ENCODE peak calls at places on chromosomes 11 and 22, in nine cellular contexts. I, G, Z, W, M, C, X, L and J are unnamed samples.
A peak's percentile ranks its signal among the peaks of the same experiment; 100 is the strongest.

GRCh38 chr22:36433318-36434231 is 45.8 kb upstream of the MYH9 start:
- DNase-seq in I (no peak), G (peak; percentile 64), Z (peak; percentile 96), W (no peak), M (no peak), C (no peak), X (peak; percentile 80), L (peak; percentile 83), J (no peak)

GRCh38 chr11:116930177-116930576 is 92.8 kb upstream of the APOA1 start:
- DNase-seq in I (peak; percentile 20), G (peak; percentile 60), Z (peak; percentile 8), W (peak; percentile 32), M (no peak), C (peak; percentile 36), X (no peak), L (peak; percentile 53), J (no peak)

GRCh38 chr22:37650463-37651136 is 7.9 kb upstream of the PDXP start:
- DNase-seq in I (no peak), G (no peak), Z (no peak), W (no peak), M (no peak), C (no peak), X (no peak), L (no peak), J (no peak)

GRCh38 chr11:111531156-111531555 is 9.4 kb upstream of the LAYN start:
- DNase-seq in I (no peak), G (no peak), Z (no peak), W (peak; percentile 52), M (no peak), C (no peak), X (no peak), L (no peak), J (no peak)

GRCh38 chr11:1402355-1402754 is 12.6 kb downstream of the BRSK2 start:
- DNase-seq in I (no peak), G (no peak), Z (no peak), W (no peak), M (no peak), C (no peak), X (no peak), L (no peak), J (no peak)

GRCh38 chr22:46678003-46678657 is 57.9 kb downstream of the GRAMD4 start:
- DNase-seq in I (no peak), G (no peak), Z (no peak), W (no peak), M (no peak), C (no peak), X (no peak), L (no peak), J (no peak)

GRCh38 chr11:84855846-84856245 is 771.3 kb downstream of the DLG2 start:
- DNase-seq in I (peak; percentile 34), G (no peak), Z (no peak), W (peak; percentile 55), M (no peak), C (no peak), X (no peak), L (no peak), J (no peak)

GRCh38 chr22:41469218-41469851 is 418 bp downstream of the ACO2 start:
- DNase-seq in I (no peak), G (no peak), Z (peak; percentile 52), W (peak; percentile 11), M (no peak), C (peak; percentile 57), X (no peak), L (no peak), J (no peak)

GRCh38 chr11:5624489-5625278 is at the start of gene TRIM34:
- DNase-seq in I (peak; percentile 74), G (peak; percentile 80), Z (peak; percentile 74), W (peak; percentile 64), M (peak; percentile 59), C (peak; percentile 91), X (no peak), L (no peak), J (no peak)

GRCh38 chr11:30206249-30206996 is 24.4 kb upstream of the FSHB start:
- DNase-seq in I (no peak), G (no peak), Z (no peak), W (no peak), M (no peak), C (peak; percentile 81), X (no peak), L (no peak), J (no peak)

DNA sequence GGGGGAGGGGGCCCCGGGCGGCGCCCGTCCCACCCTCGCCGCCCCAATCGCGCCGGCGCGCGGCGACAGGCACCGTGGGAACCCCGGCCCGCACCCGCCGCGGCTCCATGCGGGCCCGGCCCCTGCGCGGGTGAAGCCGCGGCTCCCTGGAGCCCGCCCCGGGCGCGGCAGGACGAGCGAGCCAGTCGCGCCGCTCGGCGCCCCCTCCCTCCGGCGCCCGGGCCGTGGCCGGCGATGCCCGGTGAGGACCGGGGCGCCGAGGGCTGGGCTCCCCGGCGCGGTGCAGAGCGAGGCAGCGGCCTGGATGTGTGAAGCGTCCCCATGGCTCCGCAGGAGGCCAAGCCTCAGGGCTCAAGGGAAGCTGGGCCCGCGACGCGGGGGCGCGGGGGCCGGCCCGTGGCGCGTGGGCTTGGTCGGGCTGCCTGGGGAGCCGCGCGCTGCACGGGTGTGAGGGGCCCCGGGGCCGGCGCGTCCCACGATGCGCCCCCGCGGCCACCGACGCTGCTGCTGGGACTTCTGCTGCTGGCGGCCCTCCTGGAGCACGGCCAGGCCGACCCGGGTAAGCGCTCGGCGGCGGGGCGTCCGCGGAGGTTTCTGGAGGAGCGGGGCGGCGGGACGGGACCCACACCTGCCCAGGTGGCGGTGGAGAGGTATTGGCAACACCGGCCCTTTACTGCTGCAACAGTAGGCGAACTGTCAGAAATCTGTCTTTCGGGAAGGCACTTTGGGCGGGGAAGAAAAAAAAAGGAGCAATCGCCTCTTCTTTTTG is 119.3 kb downstream of the HIPK3 start:
- DNase-seq in I (no peak), G (peak; percentile 80), Z (peak; percentile 28), W (no peak), M (no peak), C (peak; percentile 25), X (no peak), L (no peak), J (no peak)
- H3K4me3 ChIP-seq in I (peak overlapping the region; percentile 65), G (peak overlapping the region; percentile 73), Z (no peak overlapping the region), W (peak overlapping the region; percentile 44), M (peak overlapping the region; percentile 38), C (peak overlapping the region; percentile 52), X (peak overlapping the region; percentile 33), L (no peak overlapping the region), J (peak overlapping the region; percentile 60)

DNA sequence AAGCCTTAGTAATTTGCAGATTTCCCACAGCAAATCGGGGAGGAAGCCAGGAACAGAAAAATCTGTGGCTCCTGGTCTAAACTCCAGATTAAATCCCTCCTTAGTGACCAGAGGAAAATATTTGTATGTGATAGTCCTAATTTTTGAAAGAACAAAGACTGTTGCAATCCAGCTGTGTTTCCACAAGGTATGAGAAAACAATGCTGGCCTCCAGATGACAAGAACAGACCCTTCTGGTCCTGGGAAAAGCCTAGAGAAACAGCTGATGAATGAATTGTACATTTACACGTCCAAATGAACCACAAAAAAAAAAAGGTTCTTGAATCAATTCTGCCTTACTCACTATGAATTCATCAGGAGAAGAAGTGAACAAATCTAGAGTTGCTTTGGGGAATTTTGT is 63.7 kb downstream of the ETS1 start:
- DNase-seq in I (no peak), G (no peak), Z (no peak), W (peak; percentile 96), M (no peak), C (no peak), X (no peak), L (no peak), J (no peak)
- H3K4me3 ChIP-seq in I (no peak overlapping the region), G (no peak overlapping the region), Z (no peak overlapping the region), W (no peak overlapping the region), M (no peak overlapping the region), C (peak overlapping the region; percentile 81), X (no peak overlapping the region), L (no peak overlapping the region), J (peak overlapping the region; percentile 99)

DNA sequence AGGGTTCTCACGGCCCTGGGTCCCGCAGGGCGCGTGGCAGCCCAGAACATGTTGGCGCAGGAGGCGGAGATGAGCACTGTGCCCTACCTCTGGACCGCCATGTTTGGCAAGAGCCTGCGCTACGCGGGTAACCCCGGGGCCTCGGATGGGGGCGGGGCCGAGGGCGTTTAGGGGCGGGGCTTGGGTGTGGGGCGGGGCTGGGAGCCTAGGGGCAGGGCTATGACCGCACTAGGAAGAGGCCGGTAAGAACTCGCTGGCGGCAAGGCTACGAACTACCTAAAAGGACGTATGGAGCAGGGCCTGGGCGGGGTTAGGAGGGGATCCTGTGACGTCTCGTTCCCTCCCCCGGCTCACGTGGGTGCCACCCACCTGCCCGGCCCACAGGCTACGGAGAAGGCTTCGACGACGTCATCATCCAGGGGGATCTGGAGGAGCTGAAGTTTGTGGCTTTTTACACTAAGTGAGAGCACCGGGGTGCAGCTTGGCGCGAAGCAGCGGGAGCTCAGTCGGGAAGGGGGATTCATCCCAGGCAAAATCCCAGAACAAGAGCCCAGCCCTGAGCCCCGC is 2.8 kb upstream of the LZTR1 start:
- DNase-seq in I (peak; percentile 71), G (peak; percentile 98), Z (peak; percentile 77), W (peak; percentile 82), M (no peak), C (peak; percentile 83), X (peak; percentile 91), L (peak; percentile 89), J (no peak)
- H3K4me3 ChIP-seq in I (peak overlapping the region; percentile 29), G (no peak overlapping the region), Z (no peak overlapping the region), W (peak overlapping the region; percentile 26), M (peak overlapping the region; percentile 9), C (no peak overlapping the region), X (peak overlapping the region; percentile 29), L (no peak overlapping the region), J (peak overlapping the region; percentile 57)

GRCh38 chr11:123194308-123195181 is 503 bp downstream of the CLMP start:
- DNase-seq in I (no peak), G (peak; percentile 88), Z (peak; percentile 20), W (peak; percentile 77), M (no peak), C (no peak), X (peak; percentile 70), L (no peak), J (no peak)

GRCh38 chr11:123197711-123198110 is 2.7 kb upstream of the CLMP start:
- DNase-seq in I (peak; percentile 70), G (no peak), Z (no peak), W (peak; percentile 98), M (no peak), C (no peak), X (no peak), L (no peak), J (no peak)

GRCh38 chr11:123195182-123196059 is at the start of gene CLMP:
- DNase-seq in I (no peak), G (peak; percentile 88), Z (peak; percentile 26), W (peak; percentile 83), M (peak; percentile 58), C (no peak), X (peak; percentile 76), L (no peak), J (no peak)

GRCh38 chr11:123193742-123194141 is 1.3 kb downstream of the CLMP start:
- DNase-seq in I (no peak), G (no peak), Z (no peak), W (peak; percentile 63), M (no peak), C (no peak), X (no peak), L (no peak), J (no peak)

DNA sequence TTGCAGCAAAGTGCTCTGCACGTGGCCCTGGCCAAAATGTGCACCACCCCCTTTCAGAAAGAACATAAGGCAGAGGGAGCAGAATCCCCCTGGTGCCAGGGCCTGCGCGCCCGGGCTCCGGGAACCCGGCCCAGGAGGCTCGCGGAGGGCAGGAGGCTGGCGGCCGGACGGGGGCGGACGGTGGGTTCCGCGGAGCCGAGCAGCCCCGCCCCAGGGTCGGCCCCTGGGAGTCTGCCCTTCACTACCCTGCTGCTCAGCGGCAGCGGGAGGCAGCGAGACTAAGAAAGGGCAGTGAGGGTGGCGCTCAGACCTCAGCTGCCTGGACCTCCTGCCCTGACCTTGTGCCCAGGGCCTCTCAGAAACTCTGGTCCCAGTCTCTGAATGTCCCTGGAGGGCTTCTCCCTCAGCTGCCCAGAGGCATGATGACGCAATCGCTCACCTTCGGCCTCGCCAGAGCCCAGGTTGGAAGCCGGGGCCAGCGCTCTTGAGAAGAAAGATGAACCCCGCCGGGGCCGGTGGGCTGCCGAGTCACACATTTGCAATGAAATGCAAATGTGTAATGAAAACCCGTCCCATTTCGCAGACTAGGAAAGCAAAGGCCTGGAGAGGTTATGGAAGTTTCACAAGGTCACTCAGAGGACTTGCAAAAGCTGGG is 1.1 kb upstream of the CLMP start:
- DNase-seq in I (no peak), G (peak; percentile 86), Z (no peak), W (no peak), M (no peak), C (no peak), X (no peak), L (no peak), J (no peak)
- H3K4me3 ChIP-seq in I (no peak overlapping the region), G (peak overlapping the region; percentile 88), Z (no peak overlapping the region), W (peak overlapping the region; percentile 94), M (peak overlapping the region; percentile 48), C (no peak overlapping the region), X (no peak overlapping the region), L (no peak overlapping the region), J (peak overlapping the region; percentile 77)